ENCODE peak calls at places on chromosomes 16 and 17, in five cellular contexts. One of them, this sample, is unnamed.

GRCh38 chr16:83728518-83728917 is 79.3 kb upstream of the HSBP1 start:
- DNase-seq in CD8-positive, alpha-beta T cell: no peak
- DNase-seq in psoas muscle: no peak
- DNase-seq in sigmoid colon: no peak
- DNase-seq in AG09309: no peak
- DNase-seq in this sample: no peak

GRCh38 chr16:69618307-69618706 is 52.5 kb downstream of the NFAT5 start:
- DNase-seq in sigmoid colon: no peak
- DNase-seq in AG09309: no peak
- DNase-seq in CD8-positive, alpha-beta T cell: no peak
- DNase-seq in psoas muscle: no peak
- DNase-seq in this sample: no peak

GRCh38 chr16:49617016-49617569 is 238.8 kb downstream of the ZNF423 start:
- DNase-seq in AG09309: no peak
- DNase-seq in sigmoid colon: peak; percentile 33
- DNase-seq in CD8-positive, alpha-beta T cell: no peak
- DNase-seq in psoas muscle: no peak
- DNase-seq in this sample: no peak

GRCh38 chr17:6166492-6167179 is 96.5 kb downstream of the WSCD1 start:
- DNase-seq in AG09309: no peak
- DNase-seq in sigmoid colon: no peak
- DNase-seq in CD8-positive, alpha-beta T cell: no peak
- DNase-seq in psoas muscle: no peak
- DNase-seq in this sample: peak; percentile 63

GRCh38 chr16:3147046-3147756 is 12.4 kb downstream of the ZNF213 start:
- DNase-seq in AG09309: no peak
- DNase-seq in CD8-positive, alpha-beta T cell: no peak
- DNase-seq in psoas muscle: peak; percentile 15
- DNase-seq in sigmoid colon: no peak
- DNase-seq in this sample: no peak

GRCh38 chr16:56257666-56258359 is 66.5 kb downstream of the GNAO1 start:
- DNase-seq in sigmoid colon: peak; percentile 72
- DNase-seq in AG09309: no peak
- DNase-seq in psoas muscle: no peak
- DNase-seq in CD8-positive, alpha-beta T cell: no peak
- DNase-seq in this sample: no peak

GRCh38 chr17:80770881-80771611 is 220.6 kb upstream of the CHMP6 start:
- DNase-seq in psoas muscle: no peak
- DNase-seq in AG09309: no peak
- DNase-seq in CD8-positive, alpha-beta T cell: no peak
- DNase-seq in sigmoid colon: peak; percentile 63
- DNase-seq in this sample: no peak

GRCh38 chr17:8125196-8125946 is 1.5 kb upstream of the HES7 start:
- DNase-seq in sigmoid colon: peak; percentile 92
- DNase-seq in CD8-positive, alpha-beta T cell: peak; percentile 81
- DNase-seq in psoas muscle: peak; percentile 78
- DNase-seq in AG09309: no peak
- DNase-seq in this sample: peak; percentile 88

GRCh38 chr16:19329932-19330331 is 44.4 kb downstream of the CLEC19A start:
- DNase-seq in CD8-positive, alpha-beta T cell: no peak
- DNase-seq in psoas muscle: no peak
- DNase-seq in sigmoid colon: no peak
- DNase-seq in AG09309: no peak
- DNase-seq in this sample: no peak

GRCh38 chr17:40251576-40251975 is 32.5 kb downstream of the WIPF2 start:
- DNase-seq in sigmoid colon: peak; percentile 81
- DNase-seq in psoas muscle: no peak
- DNase-seq in CD8-positive, alpha-beta T cell: no peak
- DNase-seq in AG09309: peak; percentile 68
- DNase-seq in this sample: no peak

GRCh38 chr17:66724581-66725341 is 110.2 kb upstream of the CACNG5 start:
- DNase-seq in psoas muscle: no peak
- DNase-seq in sigmoid colon: peak; percentile 67
- DNase-seq in CD8-positive, alpha-beta T cell: no peak
- DNase-seq in AG09309: no peak
- DNase-seq in this sample: no peak

GRCh38 chr16:58339452-58339938 is 44.7 kb upstream of the PRSS54 start:
- DNase-seq in psoas muscle: no peak
- DNase-seq in sigmoid colon: no peak
- DNase-seq in AG09309: no peak
- DNase-seq in CD8-positive, alpha-beta T cell: no peak
- DNase-seq in this sample: no peak

GRCh38 chr17:9905078-9905415 is at the start of gene RCVRN:
- DNase-seq in sigmoid colon: no peak
- DNase-seq in CD8-positive, alpha-beta T cell: no peak
- DNase-seq in AG09309: no peak
- DNase-seq in psoas muscle: no peak
- DNase-seq in this sample: no peak

GRCh38 chr16:30428055-30428454 is 1.8 kb downstream of the DCTPP1 start:
- DNase-seq in psoas muscle: no peak
- DNase-seq in sigmoid colon: no peak
- DNase-seq in AG09309: no peak
- DNase-seq in CD8-positive, alpha-beta T cell: no peak
- DNase-seq in this sample: no peak

GRCh38 chr17:74125160-74125559 is 78.3 kb upstream of the RPL38 start:
- DNase-seq in sigmoid colon: no peak
- DNase-seq in CD8-positive, alpha-beta T cell: no peak
- DNase-seq in psoas muscle: no peak
- DNase-seq in AG09309: no peak
- DNase-seq in this sample: no peak

GRCh38 chr16:89150090-89150835 is 21.3 kb upstream of the CDH15 start:
- DNase-seq in CD8-positive, alpha-beta T cell: peak; percentile 13
- DNase-seq in psoas muscle: no peak
- DNase-seq in AG09309: no peak
- DNase-seq in sigmoid colon: no peak
- DNase-seq in this sample: no peak

GRCh38 chr17:48478224-48479013 is 48.4 kb upstream of the SKAP1 start:
- DNase-seq in AG09309: no peak
- DNase-seq in sigmoid colon: no peak
- DNase-seq in psoas muscle: no peak
- DNase-seq in CD8-positive, alpha-beta T cell: peak; percentile 37
- DNase-seq in this sample: peak; percentile 77

GRCh38 chr16:89798832-89799370 is 17.5 kb downstream of the FANCA start:
- DNase-seq in CD8-positive, alpha-beta T cell: no peak
- DNase-seq in psoas muscle: no peak
- DNase-seq in AG09309: no peak
- DNase-seq in sigmoid colon: no peak
- DNase-seq in this sample: no peak

GRCh38 chr17:47177261-47177660 is 11.8 kb downstream of the CDC27 start:
- DNase-seq in sigmoid colon: no peak
- DNase-seq in CD8-positive, alpha-beta T cell: no peak
- DNase-seq in psoas muscle: no peak
- DNase-seq in AG09309: no peak
- DNase-seq in this sample: no peak

GRCh38 chr17:73791644-73792043 is 147.4 kb upstream of the SDK2 start:
- DNase-seq in CD8-positive, alpha-beta T cell: no peak
- DNase-seq in AG09309: no peak
- DNase-seq in sigmoid colon: no peak
- DNase-seq in psoas muscle: no peak
- DNase-seq in this sample: no peak

GRCh38 chr16:54503436-54503835 is 216.8 kb upstream of the IRX3 start:
- DNase-seq in sigmoid colon: no peak
- DNase-seq in CD8-positive, alpha-beta T cell: no peak
- DNase-seq in psoas muscle: no peak
- DNase-seq in AG09309: no peak
- DNase-seq in this sample: no peak

GRCh38 chr16:29854520-29855100 is 8.4 kb downstream of the CDIPT start:
- DNase-seq in CD8-positive, alpha-beta T cell: no peak
- DNase-seq in psoas muscle: no peak
- DNase-seq in sigmoid colon: no peak
- DNase-seq in AG09309: no peak
- DNase-seq in this sample: no peak

GRCh38 chr16:73154063-73154870 is 106.3 kb upstream of the ZFHX3 start:
- DNase-seq in psoas muscle: no peak
- DNase-seq in sigmoid colon: peak; percentile 73
- DNase-seq in CD8-positive, alpha-beta T cell: no peak
- DNase-seq in AG09309: no peak
- DNase-seq in this sample: no peak

GRCh38 chr17:17999364-18000007 is 26.8 kb downstream of the DRC3 start:
- DNase-seq in sigmoid colon: no peak
- DNase-seq in psoas muscle: no peak
- DNase-seq in AG09309: no peak
- DNase-seq in CD8-positive, alpha-beta T cell: no peak
- DNase-seq in this sample: no peak

GRCh38 chr16:81509404-81509803 is 64.8 kb downstream of the CMIP start:
- DNase-seq in CD8-positive, alpha-beta T cell: no peak
- DNase-seq in AG09309: no peak
- DNase-seq in sigmoid colon: no peak
- DNase-seq in psoas muscle: no peak
- DNase-seq in this sample: no peak

GRCh38 chr17:45255358-45255757 is 6.5 kb downstream of the SPATA32 start:
- DNase-seq in CD8-positive, alpha-beta T cell: no peak
- DNase-seq in psoas muscle: no peak
- DNase-seq in AG09309: no peak
- DNase-seq in sigmoid colon: no peak
- DNase-seq in this sample: no peak

GRCh38 chr16:89140401-89140800 is 31.1 kb upstream of the CDH15 start:
- DNase-seq in AG09309: no peak
- DNase-seq in sigmoid colon: no peak
- DNase-seq in CD8-positive, alpha-beta T cell: no peak
- DNase-seq in psoas muscle: no peak
- DNase-seq in this sample: no peak

GRCh38 chr17:79728908-79729471 is 1.8 kb upstream of the ENPP7 start:
- DNase-seq in CD8-positive, alpha-beta T cell: no peak
- DNase-seq in psoas muscle: no peak
- DNase-seq in sigmoid colon: no peak
- DNase-seq in AG09309: no peak
- DNase-seq in this sample: no peak

GRCh38 chr16:3755249-3755648 is 37.9 kb upstream of the TRAP1 start:
- DNase-seq in CD8-positive, alpha-beta T cell: no peak
- DNase-seq in sigmoid colon: no peak
- DNase-seq in psoas muscle: no peak
- DNase-seq in AG09309: no peak
- DNase-seq in this sample: no peak

GRCh38 chr17:39769974-39770587 is 32.3 kb downstream of the GRB7 start:
- DNase-seq in AG09309: peak; percentile 23
- DNase-seq in sigmoid colon: no peak
- DNase-seq in CD8-positive, alpha-beta T cell: peak; percentile 80
- DNase-seq in psoas muscle: no peak
- DNase-seq in this sample: peak; percentile 89

DNA sequence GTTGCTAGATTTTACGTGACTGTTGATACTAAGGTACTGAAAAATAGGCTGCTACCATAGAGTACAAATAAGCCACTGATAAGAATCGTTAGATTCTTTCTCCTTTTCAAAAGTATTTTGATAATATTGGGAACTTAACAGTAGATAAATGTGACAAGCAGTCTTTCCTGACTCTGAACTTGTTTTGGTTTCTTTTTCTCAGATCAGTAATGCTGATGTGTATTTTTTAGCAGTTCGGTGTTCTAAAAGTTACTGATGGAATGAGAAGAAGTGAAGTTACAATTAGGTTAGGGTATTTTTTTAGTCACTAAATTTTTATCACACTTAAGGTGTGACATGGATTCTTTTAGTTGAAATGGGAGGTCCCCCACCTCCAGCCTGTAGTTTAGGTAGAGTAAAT is 2.2 kb downstream of the RBBP6 start:
- DNase-seq in psoas muscle: no peak
- DNase-seq in AG09309: no peak
- DNase-seq in sigmoid colon: no peak
- DNase-seq in CD8-positive, alpha-beta T cell: no peak
- DNase-seq in this sample: no peak
- H3K4me3 ChIP-seq in psoas muscle: peak overlapping the region; percentile 98
- H3K4me3 ChIP-seq in AG09309: peak overlapping the region; percentile 96
- H3K4me3 ChIP-seq in sigmoid colon: peak overlapping the region; percentile 99
- H3K4me3 ChIP-seq in CD8-positive, alpha-beta T cell: peak overlapping the region; percentile 74
- H3K4me3 ChIP-seq in this sample: peak overlapping the region; percentile 92

GRCh38 chr17:75267403-75268232 is 3.4 kb downstream of the MIF4GD start:
- DNase-seq in psoas muscle: no peak
- DNase-seq in CD8-positive, alpha-beta T cell: no peak
- DNase-seq in sigmoid colon: no peak
- DNase-seq in AG09309: no peak
- DNase-seq in this sample: peak; percentile 49
- TF ChIP-seq CTCF in psoas muscle: no peak
- TF ChIP-seq CTCF in CD8-positive, alpha-beta T cell: no peak
- TF ChIP-seq CTCF in sigmoid colon: no peak
- TF ChIP-seq CTCF in AG09309: no peak
- TF ChIP-seq CTCF in this sample: peak; percentile 23

DNA sequence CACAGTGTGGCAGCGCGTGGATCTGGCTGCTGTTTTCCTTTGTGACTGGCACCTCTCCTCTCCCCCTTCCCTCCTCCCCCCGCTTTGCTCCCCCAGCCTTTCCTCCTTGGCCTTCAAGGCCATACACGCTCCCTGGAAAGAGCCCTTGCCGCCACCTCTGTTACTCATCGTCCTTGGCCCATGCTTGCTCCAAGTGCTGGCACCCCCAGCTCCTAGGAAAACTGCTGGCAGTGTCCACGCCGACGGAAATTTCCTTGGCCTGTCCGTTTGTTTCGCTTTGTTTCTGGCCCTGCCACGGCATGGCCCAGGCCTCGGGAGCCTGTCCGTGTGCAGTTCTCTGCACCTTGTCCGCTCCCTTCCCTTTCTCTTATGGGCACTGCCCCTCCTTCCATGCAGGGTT is 18.0 kb downstream of the CA5A start:
- DNase-seq in CD8-positive, alpha-beta T cell: no peak
- DNase-seq in AG09309: no peak
- DNase-seq in psoas muscle: peak; percentile 78
- DNase-seq in sigmoid colon: peak; percentile 74
- DNase-seq in this sample: no peak
- H3K4me3 ChIP-seq in CD8-positive, alpha-beta T cell: no peak overlapping the region
- H3K4me3 ChIP-seq in AG09309: peak overlapping the region; percentile 4
- H3K4me3 ChIP-seq in psoas muscle: peak overlapping the region; percentile 28
- H3K4me3 ChIP-seq in sigmoid colon: no peak overlapping the region
- H3K4me3 ChIP-seq in this sample: no peak overlapping the region

GRCh38 chr16:65700599-65700998 is 578.7 kb upstream of the CDH11 start:
- DNase-seq in AG09309: peak; percentile 10
- DNase-seq in sigmoid colon: no peak
- DNase-seq in psoas muscle: no peak
- DNase-seq in CD8-positive, alpha-beta T cell: no peak
- DNase-seq in this sample: no peak

GRCh38 chr16:65697516-65697915 is 575.7 kb upstream of the CDH11 start:
- DNase-seq in sigmoid colon: no peak
- DNase-seq in CD8-positive, alpha-beta T cell: no peak
- DNase-seq in psoas muscle: no peak
- DNase-seq in AG09309: no peak
- DNase-seq in this sample: no peak

GRCh38 chr16:65702707-65703402 is 581.0 kb upstream of the CDH11 start:
- DNase-seq in CD8-positive, alpha-beta T cell: no peak
- DNase-seq in psoas muscle: no peak
- DNase-seq in AG09309: no peak
- DNase-seq in sigmoid colon: no peak
- DNase-seq in this sample: no peak

GRCh38 chr16:65698943-65699342 is 577.1 kb upstream of the CDH11 start:
- DNase-seq in CD8-positive, alpha-beta T cell: no peak
- DNase-seq in AG09309: peak; percentile 28
- DNase-seq in sigmoid colon: no peak
- DNase-seq in psoas muscle: no peak
- DNase-seq in this sample: no peak

DNA sequence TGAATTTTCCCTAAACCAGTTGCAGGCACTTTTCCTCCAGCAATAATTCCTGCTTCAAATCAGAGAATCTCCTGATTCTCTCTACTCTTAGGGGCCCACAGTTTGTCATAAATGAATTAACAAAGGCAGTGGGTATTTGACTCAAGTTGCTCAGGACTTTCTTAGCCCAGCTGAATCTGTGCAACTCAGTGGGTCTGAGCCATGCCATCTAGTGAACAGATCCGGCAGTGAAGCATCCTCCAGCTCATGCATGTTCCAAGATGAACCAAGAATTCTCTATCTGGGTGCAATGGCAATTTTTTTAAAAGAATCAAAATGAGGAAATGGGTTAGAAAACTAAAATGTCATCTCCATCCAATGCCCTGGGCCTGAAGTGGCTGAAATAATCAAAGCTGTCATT is 575.2 kb upstream of the CDH11 start:
- DNase-seq in psoas muscle: no peak
- DNase-seq in CD8-positive, alpha-beta T cell: no peak
- DNase-seq in AG09309: no peak
- DNase-seq in sigmoid colon: no peak
- DNase-seq in this sample: no peak
- TF ChIP-seq CTCF in psoas muscle: no peak
- TF ChIP-seq CTCF in CD8-positive, alpha-beta T cell: no peak
- TF ChIP-seq CTCF in AG09309: peak; percentile 37
- TF ChIP-seq CTCF in sigmoid colon: no peak
- TF ChIP-seq CTCF in this sample: no peak